ENCODE peak calls at places on chromosomes 4 and X, in seven cellular contexts. W is A549, N is heart left ventricle, K is K562, M is tibial nerve, E is left ventricle myocardium inferior, L is uterus. Z is an unnamed sample.

GRCh38 chr4:89572224-89572858 is 264.6 kb downstream of the SNCA start:
- DNase-seq in L (no peak), W (no peak), N (no peak), E (no peak), M (no peak), K (no peak), Z (no peak)

GRCh38 chr4:185215261-185215660 is 5.9 kb downstream of the SNX25 start:
- DNase-seq in E (no peak), K (no peak), N (no peak), M (no peak), W (no peak), L (no peak), Z (peak; percentile 34)

GRCh38 chr4:152054731-152055130 is 293.9 kb upstream of the GATB start:
- DNase-seq in W (no peak), L (no peak), K (no peak), M (no peak), N (no peak), E (no peak), Z (no peak)

GRCh38 chr4:109730294-109731051 is 603 bp upstream of the PLA2G12A start:
- DNase-seq in M (no peak), E (peak; percentile 46), W (peak; percentile 56), K (peak; percentile 15), N (peak; percentile 58), L (peak; percentile 48), Z (peak; percentile 73)

GRCh38 chrX:71615056-71615455 is 3.3 kb downstream of the CXCR3 start:
- DNase-seq in M (no peak), N (no peak), E (no peak), L (no peak), K (no peak), W (no peak), Z (no peak)

GRCh38 chr4:147518086-147518485 is 37.2 kb downstream of the EDNRA start:
- DNase-seq in K (no peak), E (no peak), W (no peak), M (no peak), N (no peak), L (no peak), Z (no peak)

GRCh38 chrX:149036086-149036485 is 469.0 kb downstream of the IDS start:
- DNase-seq in W (no peak), L (no peak), M (no peak), K (no peak), E (no peak), N (no peak), Z (no peak)

GRCh38 chrX:100368167-100368566 is 41.9 kb downstream of the PCDH19 start:
- DNase-seq in W (peak; percentile 22), N (no peak), K (no peak), M (no peak), E (no peak), L (no peak), Z (no peak)

GRCh38 chrX:130176354-130176776 is 4.6 kb downstream of the RAB33A start:
- DNase-seq in L (no peak), K (no peak), E (no peak), N (no peak), M (no peak), W (no peak), Z (no peak)

GRCh38 chr4:14313757-14314156 is 686.2 kb upstream of the BOD1L1 start:
- DNase-seq in M (no peak), N (no peak), W (no peak), K (no peak), L (no peak), E (no peak), Z (no peak)

GRCh38 chr4:73707918-73708577 is 32.3 kb upstream of the CXCL8 start:
- DNase-seq in N (peak; percentile 65), K (peak; percentile 40), L (peak; percentile 70), E (peak; percentile 54), M (no peak), W (peak; percentile 69), Z (peak; percentile 12)

GRCh38 chr4:49036528-49036927 is 50.5 kb downstream of the CWH43 start:
- DNase-seq in E (no peak), L (no peak), K (no peak), M (no peak), N (no peak), W (no peak), Z (no peak)
- H3K9me3 ChIP-seq in E (no peaks in the 10 kb centered on the region), L (no peaks in the 10 kb centered on the region), K (no peaks in the 10 kb centered on the region), M (no peaks in the 10 kb centered on the region), N (no peaks in the 10 kb centered on the region), W (no peaks in the 10 kb centered on the region), Z (no peaks in the 10 kb centered on the region)

DNA sequence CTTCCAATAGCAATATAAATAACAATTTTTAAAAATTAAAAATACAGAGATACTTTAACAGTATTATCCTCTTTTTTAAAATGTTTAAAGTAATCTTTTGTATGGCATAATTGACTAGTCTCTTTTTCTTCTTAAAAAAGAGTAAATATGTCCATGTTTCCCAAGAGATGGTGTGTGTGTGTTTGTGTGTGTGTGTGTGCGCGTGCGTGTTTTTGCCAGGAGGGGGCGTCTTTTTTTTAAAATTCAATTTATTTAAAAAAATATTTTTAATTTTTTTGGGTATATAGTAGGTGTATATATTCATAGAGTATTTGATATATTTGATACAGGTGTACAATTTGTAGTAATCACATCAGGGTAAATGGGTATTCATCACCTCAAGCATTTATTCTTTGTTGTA is 1073.7 kb downstream of the PCDH7 start:
- DNase-seq in E (no peak), M (no peak), N (no peak), K (no peak), L (no peak), W (no peak), Z (no peak)
- TF ChIP-seq CTCF in E (no peak), M (no peak), N (no peak), K (no peak), L (no peak), W (no peak), Z (no peak)

GRCh38 chr4:119861731-119862130 is 204.9 kb downstream of the MAD2L1 start:
- DNase-seq in E (no peak), K (no peak), N (no peak), M (no peak), L (no peak), W (no peak), Z (no peak)
- H3K9me3 ChIP-seq in E (no peaks in the 10 kb centered on the region), K (no peaks in the 10 kb centered on the region), N (no peaks in the 10 kb centered on the region), M (no peaks in the 10 kb centered on the region), L (no peaks in the 10 kb centered on the region), W (no peaks in the 10 kb centered on the region), Z (no peaks in the 10 kb centered on the region)

GRCh38 chr4:181261279-181261678 is 981.9 kb upstream of the TENM3 start:
- DNase-seq in L (no peak), M (no peak), E (no peak), N (no peak), K (no peak), W (no peak), Z (no peak)
- TF ChIP-seq CTCF in L (no peak), M (peak; percentile 51), E (peak; percentile 54), N (peak; percentile 27), K (no peak), W (no peak), Z (no peak)